ENCODE peak calls at places on chromosomes 3 and 15, in six cellular contexts. M is upper lobe of left lung, S is esophagus muscularis mucosa, U is HCT116, G is K562, Q is GM23338. W is an unnamed sample.

GRCh38 chr3:186783070-186783730 is at the start of gene EIF4A2:
- DNase-seq in M (peak; percentile 93), S (peak; percentile 98), U (peak; percentile 78), G (peak; percentile 94), Q (peak; percentile 95), W (peak; percentile 77)

GRCh38 chr15:79844221-79844620 is 52.6 kb downstream of the MTHFS start:
- DNase-seq in M (no peak), S (no peak), U (no peak), G (no peak), Q (no peak), W (no peak)

GRCh38 chr3:157174265-157174615 is 14.3 kb upstream of the CCNL1 start:
- DNase-seq in M (peak; percentile 46), S (no peak), U (no peak), G (peak; percentile 63), Q (peak; percentile 47), W (no peak)

GRCh38 chr3:169945313-169945712 is 21.3 kb upstream of the SEC62 start:
- DNase-seq in M (peak; percentile 85), S (no peak), U (no peak), G (peak; percentile 83), Q (no peak), W (no peak)

GRCh38 chr15:68278345-68279217 is 1.0 kb downstream of the FEM1B start:
- DNase-seq in M (peak; percentile 54), S (no peak), U (no peak), G (peak; percentile 78), Q (no peak), W (no peak)

GRCh38 chr15:63942486-63943365 is 103.6 kb downstream of the DAPK2 start:
- DNase-seq in M (no peak), S (peak; percentile 55), U (no peak), G (peak; percentile 29), Q (no peak), W (no peak)

GRCh38 chr3:94968519-94968918 is 905.7 kb downstream of the NSUN3 start:
- DNase-seq in M (no peak), S (no peak), U (no peak), G (no peak), Q (no peak), W (no peak)

GRCh38 chr15:31268911-31269784 is 57.5 kb upstream of the KLF13 start:
- DNase-seq in M (peak; percentile 10), S (peak; percentile 77), U (no peak), G (no peak), Q (no peak), W (peak; percentile 17)

GRCh38 chr3:177041021-177041729 is 156.1 kb downstream of the TBL1XR1 start:
- DNase-seq in M (peak; percentile 39), S (peak; percentile 92), U (no peak), G (no peak), Q (no peak), W (no peak)

GRCh38 chr3:115632026-115632425 is 8.7 kb downstream of the GAP43 start:
- DNase-seq in M (no peak), S (no peak), U (no peak), G (no peak), Q (no peak), W (no peak)

GRCh38 chr3:147184794-147185193 is 221.5 kb downstream of the ZIC4 start:
- DNase-seq in M (no peak), S (no peak), U (no peak), G (no peak), Q (no peak), W (no peak)

GRCh38 chr3:16883057-16883725 is 1.6 kb upstream of the PLCL2 start:
- DNase-seq in M (no peak), S (no peak), U (no peak), G (no peak), Q (peak; percentile 68), W (no peak)

GRCh38 chr3:113498221-113499005 is 16.5 kb downstream of the SPICE1 start:
- DNase-seq in M (no peak), S (no peak), U (no peak), G (no peak), Q (no peak), W (no peak)

GRCh38 chr15:52528465-52529288 is at the start of gene MYO5A:
- DNase-seq in M (peak; percentile 74), S (no peak), U (peak; percentile 22), G (peak; percentile 72), Q (peak; percentile 87), W (peak; percentile 27)

GRCh38 chr3:193971268-193971751 is 164.6 kb upstream of the HES1 start:
- DNase-seq in M (peak; percentile 66), S (no peak), U (no peak), G (no peak), Q (no peak), W (no peak)

GRCh38 chr15:96893159-96893906 is 562.8 kb downstream of the NR2F2 start:
- DNase-seq in M (peak; percentile 23), S (no peak), U (no peak), G (no peak), Q (peak; percentile 75), W (no peak)

GRCh38 chr3:71753716-71754609 is at the start of gene GPR27:
- DNase-seq in M (no peak), S (no peak), U (no peak), G (no peak), Q (peak; percentile 57), W (no peak)

GRCh38 chr3:134291300-134292254 is 40.9 kb upstream of the RYK start:
- DNase-seq in M (peak; percentile 77), S (peak; percentile 95), U (no peak), G (no peak), Q (no peak), W (peak; percentile 95)

GRCh38 chr3:173819368-173819767 is 421.8 kb downstream of the NLGN1 start:
- DNase-seq in M (no peak), S (no peak), U (no peak), G (no peak), Q (no peak), W (no peak)

GRCh38 chr3:32200991-32201758 is 37.3 kb upstream of the CMTM8 start:
- DNase-seq in M (no peak), S (no peak), U (no peak), G (no peak), Q (no peak), W (no peak)

GRCh38 chr15:70486451-70487379 is 276.6 kb downstream of the UACA start:
- DNase-seq in M (peak; percentile 73), S (no peak), U (no peak), G (no peak), Q (no peak), W (no peak)

GRCh38 chr3:194875581-194876402 is 190.1 kb downstream of the FAM43A start:
- DNase-seq in M (no peak), S (peak; percentile 72), U (no peak), G (no peak), Q (no peak), W (no peak)

GRCh38 chr3:133643611-133644010 is 18.1 kb downstream of the TOPBP1 start:
- DNase-seq in M (no peak), S (no peak), U (no peak), G (no peak), Q (no peak), W (no peak)

GRCh38 chr3:71859128-71859519 is 74.2 kb upstream of the PROK2 start:
- DNase-seq in M (peak; percentile 41), S (no peak), U (peak; percentile 27), G (peak; percentile 26), Q (peak; percentile 72), W (no peak)

GRCh38 chr3:184334470-184335158 is 2.8 kb upstream of the FAM131A start:
- DNase-seq in M (no peak), S (no peak), U (no peak), G (peak; percentile 76), Q (no peak), W (no peak)

GRCh38 chr15:76994971-76995945 is at the start of gene PSTPIP1:
- DNase-seq in M (peak; percentile 66), S (no peak), U (no peak), G (no peak), Q (no peak), W (no peak)

GRCh38 chr3:69738859-69739203 is 433 bp upstream of the MITF start:
- DNase-seq in M (no peak), S (no peak), U (no peak), G (no peak), Q (no peak), W (no peak)

GRCh38 chr3:96449803-96450202 is 364.6 kb upstream of the EPHA6 start:
- DNase-seq in M (no peak), S (no peak), U (no peak), G (no peak), Q (peak; percentile 36), W (no peak)

GRCh38 chr3:8709801-8710524 is 23.6 kb upstream of the CAV3 start:
- DNase-seq in M (no peak), S (no peak), U (no peak), G (no peak), Q (no peak), W (no peak)

DNA sequence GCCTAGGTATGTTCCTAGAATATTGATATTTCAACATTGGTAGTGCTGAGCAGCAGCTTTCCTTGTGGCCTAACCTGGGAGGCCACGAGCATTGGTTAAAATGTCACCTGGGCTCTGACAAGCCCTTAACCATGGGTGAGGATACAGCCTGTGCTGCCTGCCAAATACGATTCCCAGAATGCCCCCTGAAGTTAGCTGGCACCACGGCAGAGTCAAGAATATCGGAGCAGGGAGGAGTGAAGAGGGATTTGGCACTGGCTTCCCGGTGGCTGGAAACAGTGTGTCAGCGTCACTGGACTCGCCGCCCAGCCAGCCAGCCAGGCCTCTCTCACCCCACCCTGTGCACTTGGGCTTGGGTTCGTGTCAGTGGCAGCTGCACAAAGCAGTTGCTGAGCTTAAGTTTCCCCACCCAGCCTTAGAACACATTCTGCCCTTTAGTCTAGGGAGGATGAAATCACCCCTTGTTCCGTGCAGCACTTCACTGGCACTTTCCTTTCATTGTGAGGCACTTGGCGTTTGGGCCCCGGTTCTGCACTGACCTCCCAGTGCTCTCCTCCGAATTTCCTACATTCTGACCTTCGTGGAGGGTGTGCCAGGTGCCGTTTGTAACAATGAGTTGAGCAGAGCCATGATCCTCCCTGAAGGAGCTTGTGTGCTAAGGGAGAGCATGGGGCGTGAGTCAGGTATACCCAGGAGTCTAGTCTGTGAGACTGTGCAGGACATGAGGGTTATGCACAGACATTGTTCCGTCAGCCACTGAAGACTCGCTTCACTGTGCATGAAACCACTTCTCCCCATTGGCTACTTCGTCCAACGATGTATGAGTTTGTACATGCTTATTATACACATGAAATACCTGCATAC is 152.8 kb upstream of the BHLHE40 start:
- DNase-seq in M (peak; percentile 87), S (no peak), U (no peak), G (no peak), Q (no peak), W (no peak)
- TF ChIP-seq POLR2AphosphoS5 in M (peak; percentile 77), S (peak; percentile 85), U (no peak), G (no peak), Q (no peak), W (no peak)

GRCh38 chr3:13465236-13465958 is 14.7 kb upstream of the HDAC11 start:
- DNase-seq in M (no peak), S (no peak), U (no peak), G (no peak), Q (no peak), W (no peak)
- TF ChIP-seq CTCF in M (no peak), S (no peak), U (no peak), G (no peak), Q (no peak), W (no peak)

DNA sequence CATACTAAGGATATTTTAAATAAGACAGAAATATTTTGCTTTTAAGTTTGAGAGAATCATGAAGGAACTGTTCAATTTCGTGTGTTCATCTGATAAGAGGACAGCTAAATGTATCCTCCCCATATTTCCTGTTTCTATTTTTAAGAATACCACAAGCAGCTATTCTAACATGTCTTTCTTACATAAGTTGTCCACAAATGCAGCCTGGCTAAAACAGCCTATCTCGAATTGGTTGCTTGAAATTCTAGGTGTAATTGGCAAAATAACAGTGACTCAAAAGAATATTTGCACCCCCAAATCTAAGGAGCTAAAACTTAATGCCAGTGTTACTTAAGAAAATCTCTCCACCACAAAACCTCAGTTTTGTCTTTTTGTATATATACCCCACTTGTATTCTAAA is 35.0 kb downstream of the BTLA start:
- DNase-seq in M (no peak), S (no peak), U (no peak), G (no peak), Q (no peak), W (no peak)
- H3K4me3 ChIP-seq in M (no peak overlapping the region), S (no peak overlapping the region), U (no peak overlapping the region), G (no peak overlapping the region), Q (no peak overlapping the region), W (no peak overlapping the region)

GRCh38 chr3:1026395-1026794 is 66.4 kb upstream of the CNTN6 start:
- DNase-seq in M (no peak), S (no peak), U (no peak), G (no peak), Q (no peak), W (no peak)
- TF ChIP-seq POLR2AphosphoS5 in M (no peak), S (no peak), U (no peak), G (no peak), Q (no peak), W (no peak)